ENCODE peak calls at places on chromosomes 6 and 20, in four cellular contexts. U is psoas muscle, C is Caco-2, I is fibroblast of villous mesenchyme. M is an unnamed sample.

GRCh38 chr6:115441671-115442070 is 619.0 kb downstream of the FRK start:
- DNase-seq in C (no peak), I (no peak), U (no peak), M (no peak)

GRCh38 chr20:57211949-57212889 is 54.2 kb downstream of the BMP7 start:
- DNase-seq in C (peak), U (peak), I (peak), M (peak)

GRCh38 chr20:47167846-47168245 is 188.7 kb downstream of the ZMYND8 start:
- DNase-seq in C (no peak), I (no peak), U (no peak), M (no peak)

GRCh38 chr6:36827261-36828079 is 11.8 kb downstream of the CPNE5 start:
- DNase-seq in U (no peak), I (peak), C (no peak), M (no peak)

GRCh38 chr20:23497458-23498026 is 6.6 kb downstream of the CST8 start:
- DNase-seq in C (no peak), U (no peak), I (no peak), M (no peak)

GRCh38 chr20:34180460-34181108 is 60.6 kb upstream of the ASIP start:
- DNase-seq in U (no peak), I (no peak), C (peak), M (no peak)

GRCh38 chr6:156857573-156857972 is 80.4 kb downstream of the ARID1B start:
- DNase-seq in U (no peak), I (no peak), C (no peak), M (no peak)

GRCh38 chr20:23257848-23258746 is 92.5 kb upstream of the NXT1 start:
- DNase-seq in I (peak), C (no peak), U (no peak), M (no peak)

GRCh38 chr6:80338201-80338836 is 231.8 kb downstream of the BCKDHB start:
- DNase-seq in C (peak), I (peak), U (peak), M (peak)

GRCh38 chr20:37524859-37525708 is 2.6 kb downstream of the BLCAP start:
- DNase-seq in U (no peak), C (peak), I (no peak), M (no peak)

GRCh38 chr6:112441607-112442006 is 94.5 kb downstream of the RFPL4B start:
- DNase-seq in I (no peak), U (no peak), C (no peak), M (no peak)

GRCh38 chr6:56490994-56491393 is 151.7 kb downstream of the DST start:
- DNase-seq in U (no peak), C (no peak), I (peak), M (no peak)

GRCh38 chr20:57698191-57698866 is 11.5 kb downstream of the PMEPA1 start:
- DNase-seq in C (peak), I (peak), U (no peak), M (no peak)

GRCh38 chr6:106894978-106895702 is 79.4 kb downstream of the CD24 start:
- DNase-seq in C (no peak), I (peak), U (no peak), M (no peak)

GRCh38 chr6:81844686-81845085 is 92.2 kb upstream of the TENT5A start:
- DNase-seq in I (peak), U (no peak), C (no peak), M (no peak)

GRCh38 chr6:23073851-23074250 is 504.5 kb downstream of the HDGFL1 start:
- DNase-seq in U (no peak), C (no peak), I (no peak), M (no peak)

GRCh38 chr6:164695896-164696295 is 613.5 kb downstream of the C6orf118 start:
- DNase-seq in I (no peak), U (no peak), C (no peak), M (no peak)

GRCh38 chr20:35491823-35492222 is 36.4 kb downstream of the CEP250 start:
- DNase-seq in U (no peak), I (peak), C (no peak), M (no peak)

GRCh38 chr6:67201563-67201962 is 1433.5 kb upstream of the ADGRB3 start:
- DNase-seq in C (no peak), I (no peak), U (no peak), M (peak)

GRCh38 chr6:84252140-84252539 is 24.7 kb upstream of the CEP162 start:
- DNase-seq in C (no peak), I (no peak), U (no peak), M (no peak)

GRCh38 chr20:5608448-5609161 is 141.6 kb upstream of the SHLD1 start:
- DNase-seq in U (no peak), I (peak), C (no peak), M (no peak)

GRCh38 chr6:30684386-30685156 is 1.9 kb downstream of the PPP1R18 start:
- DNase-seq in I (peak), U (peak), C (no peak), M (peak)

GRCh38 chr20:13430346-13431002 is 208.3 kb downstream of the TASP1 start:
- DNase-seq in I (no peak), C (peak), U (no peak), M (peak)

GRCh38 chr20:4021905-4022304 is 6.5 kb upstream of the RNF24 start:
- DNase-seq in C (no peak), U (no peak), I (no peak), M (no peak)

GRCh38 chr6:27078734-27079357 is 168.7 kb upstream of the PRSS16 start:
- DNase-seq in U (no peak), C (peak), I (peak), M (no peak)

GRCh38 chr6:159084493-159085091 is 39.8 kb upstream of the TAGAP start:
- DNase-seq in U (no peak), I (peak), C (no peak), M (no peak)

GRCh38 chr6:13375360-13375878 is 47.1 kb upstream of the TBC1D7 start:
- DNase-seq in I (no peak), C (no peak), U (no peak), M (no peak)

GRCh38 chr6:40743226-40743625 is 156.1 kb upstream of the LRFN2 start:
- DNase-seq in C (no peak), U (no peak), I (no peak), M (no peak)

GRCh38 chr6:32168807-32169206 is 4.4 kb downstream of the EGFL8 start:
- DNase-seq in U (no peak), I (no peak), C (no peak), M (no peak)

GRCh38 chr6:161908872-161909271 is 635.0 kb upstream of the AGPAT4 start:
- DNase-seq in U (no peak), C (no peak), I (no peak), M (no peak)

GRCh38 chr20:58547527-58548475 is 32.6 kb upstream of the APCDD1L start:
- DNase-seq in C (peak), U (no peak), I (no peak), M (no peak)

GRCh38 chr6:132819405-132820145 is 5.2 kb downstream of the RPS12 start:
- DNase-seq in U (no peak), C (no peak), I (no peak), M (no peak)

GRCh38 chr20:50580016-50580747 is 70.0 kb downstream of the PTPN1 start:
- DNase-seq in I (peak), C (peak), U (peak), M (no peak)

GRCh38 chr6:30914076-30914853 is at the start of gene VARS2:
- DNase-seq in I (peak), C (peak), U (peak), M (peak)

GRCh38 chr6:56540232-56540631 is 102.5 kb downstream of the DST start:
- DNase-seq in C (no peak), U (no peak), I (no peak), M (no peak)

GRCh38 chr6:88869263-88870023 is 94.0 kb downstream of the RNGTT start:
- DNase-seq in I (peak), C (no peak), U (no peak), M (no peak)

GRCh38 chr6:86030875-86031274 is 388.2 kb upstream of the SYNCRIP start:
- DNase-seq in I (no peak), U (no peak), C (no peak), M (no peak)

GRCh38 chr6:40359808-40360207 is 227.4 kb downstream of the LRFN2 start:
- DNase-seq in C (peak), U (no peak), I (no peak), M (no peak)

GRCh38 chr6:42774201-42774600 is 7.7 kb upstream of the BICRAL start:
- DNase-seq in I (no peak), U (no peak), C (no peak), M (no peak)

GRCh38 chr6:39927159-39927558 is 7.1 kb downstream of the MOCS1 start:
- DNase-seq in C (no peak), I (no peak), U (no peak), M (no peak)

DNA sequence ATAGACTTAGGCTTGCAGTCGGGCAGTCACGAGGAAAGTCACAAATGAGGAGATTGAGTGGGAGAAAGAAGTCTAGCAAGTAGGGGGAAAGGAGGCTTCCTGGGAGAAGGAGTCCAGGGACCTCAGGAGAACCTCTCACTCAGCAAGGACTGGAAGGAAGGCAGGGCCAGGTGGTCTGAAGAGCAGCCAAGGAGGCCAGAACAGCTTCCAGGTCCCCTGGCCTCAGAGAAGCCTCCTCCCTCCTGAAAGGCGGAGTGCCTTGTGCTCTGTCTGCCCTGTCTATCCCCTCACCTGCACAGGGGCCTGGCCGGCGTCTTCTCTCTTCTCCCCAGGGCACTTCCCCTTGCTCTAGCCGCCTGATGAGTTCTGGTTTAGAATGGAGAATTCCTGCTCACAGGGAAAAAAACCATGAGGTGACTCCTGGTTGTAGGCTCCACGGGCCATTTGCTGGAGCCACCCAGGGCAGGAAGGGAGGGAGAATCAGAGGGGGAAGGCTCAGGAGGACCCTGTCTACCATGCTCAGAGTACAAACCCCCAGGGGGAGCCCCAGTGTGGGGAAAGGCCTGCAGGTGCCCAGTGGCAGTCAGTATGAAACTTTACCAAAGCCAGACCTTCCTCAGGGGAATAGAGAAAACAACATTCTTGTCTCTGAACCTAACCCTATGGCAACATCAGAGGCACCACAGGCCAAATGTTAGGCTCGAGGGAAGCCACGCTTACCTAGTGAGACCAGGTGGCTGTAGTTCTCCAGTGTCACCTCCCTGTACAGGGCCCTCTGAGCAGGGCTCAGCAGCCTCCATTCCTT is 11.2 kb downstream of the ZNF337 start:
- DNase-seq in C (no peak), I (no peak), U (no peak), M (no peak)
- TF ChIP-seq CTCF in C (no peak), I (no peak), U (no peak), M (no peak)

GRCh38 chr6:48630511-48630910 is 519.5 kb upstream of the PTCHD4 start:
- DNase-seq in I (no peak), U (no peak), C (no peak), M (no peak)

GRCh38 chr6:48624631-48625030 is 513.6 kb upstream of the PTCHD4 start:
- DNase-seq in U (no peak), C (no peak), I (no peak), M (no peak)

GRCh38 chr6:48626421-48626820 is 515.4 kb upstream of the PTCHD4 start:
- DNase-seq in C (no peak), I (no peak), U (no peak), M (no peak)

DNA sequence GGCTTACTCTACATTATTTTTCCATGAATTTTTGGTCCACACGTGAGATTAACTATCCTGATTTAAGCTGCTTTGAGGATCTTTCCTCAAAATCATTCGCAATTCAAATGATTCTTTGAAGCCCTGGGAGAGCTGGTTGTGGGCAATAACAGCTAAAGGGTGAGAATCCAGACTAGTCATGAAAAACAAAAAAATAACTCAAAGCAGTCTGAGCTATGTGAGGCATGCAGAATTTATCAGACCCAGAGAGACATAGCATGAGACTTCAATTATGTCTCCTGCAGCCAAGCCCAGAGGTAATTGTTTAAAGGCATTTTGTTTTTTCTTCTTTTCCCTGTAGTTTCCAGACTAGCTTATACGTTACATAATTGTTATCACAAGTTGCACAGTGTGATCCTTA is 517.3 kb upstream of the PTCHD4 start:
- DNase-seq in C (no peak), I (no peak), U (no peak), M (no peak)
- H3K4me3 ChIP-seq in C (no peak), I (no peak), U (no peak), M (no peak)

GRCh38 chr6:6152060-6152459 is 145.3 kb upstream of the NRN1 start:
- DNase-seq in C (no peak), I (no peak), U (no peak), M (no peak)
- TF ChIP-seq CTCF in C (no peak), I (no peak), U (no peak), M (no peak)

GRCh38 chr6:4610256-4610655 is 165.9 kb upstream of the CDYL start:
- DNase-seq in C (no peak), U (no peak), I (peak), M (no peak)
- H3K4me3 ChIP-seq in C (no peak), U (no peak), I (no peak), M (no peak)

M was measured in left lung.